ENCODE peak calls at places on chromosomes 16 and 17, in four cellular contexts. M is K562, N is HepG2, O is HEK293T. C is an unnamed sample.

GRCh38 chr17:234163-235047 is 53.0 kb upstream of the DOC2B start:
- DNase-seq in N (no peak), M (no peak), O (no peak), C (peak; percentile 11)

GRCh38 chr17:78337244-78338109 is 22.4 kb downstream of the SOCS3 start:
- DNase-seq in N (no peak), O (no peak), M (no peak), C (no peak)

GRCh38 chr17:78374631-78375274 is 3.7 kb upstream of the PGS1 start:
- DNase-seq in M (no peak), N (no peak), O (no peak), C (peak; percentile 63)

GRCh38 chr16:52004343-52004742 is 542.6 kb downstream of the TOX3 start:
- DNase-seq in M (no peak), N (no peak), O (no peak), C (no peak)

GRCh38 chr16:75535901-75536300 is at the start of gene CHST5:
- DNase-seq in O (no peak), M (no peak), N (no peak), C (no peak)

GRCh38 chr16:11506816-11507305 is 79.9 kb downstream of the LITAF start:
- DNase-seq in M (peak; percentile 23), N (no peak), O (no peak), C (no peak)

GRCh38 chr17:50187741-50188520 is 13.5 kb downstream of the COL1A1 start:
- DNase-seq in O (no peak), N (no peak), M (no peak), C (no peak)

GRCh38 chr17:38725066-38725465 is 5.1 kb upstream of the CISD3 start:
- DNase-seq in M (no peak), N (no peak), O (no peak), C (no peak)

GRCh38 chr16:57810197-57811024 is 8.1 kb upstream of the KIFC3 start:
- DNase-seq in O (no peak), N (peak; percentile 92), M (peak; percentile 90), C (peak; percentile 47)

GRCh38 chr16:51167170-51167710 is 16.2 kb upstream of the SALL1 start:
- DNase-seq in M (no peak), O (no peak), N (no peak), C (no peak)

GRCh38 chr16:58032710-58033293 is 7.2 kb downstream of the MMP15 start:
- DNase-seq in M (peak; percentile 78), O (no peak), N (no peak), C (no peak)

GRCh38 chr17:82077617-82078358 is 12.2 kb upstream of the DUS1L start:
- DNase-seq in N (no peak), M (no peak), O (no peak), C (no peak)

GRCh38 chr16:85659805-85660511 is 28.8 kb downstream of the GINS2 start:
- DNase-seq in O (peak; percentile 82), N (peak; percentile 39), M (peak; percentile 81), C (peak; percentile 90)

GRCh38 chr17:43608313-43608712 is 53.4 kb downstream of the MEOX1 start:
- DNase-seq in O (no peak), M (no peak), N (no peak), C (no peak)

GRCh38 chr17:50151937-50152547 is 1.6 kb upstream of the PPP1R9B start:
- DNase-seq in N (peak; percentile 87), M (peak; percentile 64), O (peak; percentile 80), C (peak; percentile 82)

GRCh38 chr16:58039829-58040495 is 14.4 kb downstream of the MMP15 start:
- DNase-seq in M (no peak), O (no peak), N (no peak), C (no peak)

GRCh38 chr17:28970879-28971278 is 19.6 kb upstream of the PHF12 start:
- DNase-seq in O (no peak), M (no peak), N (no peak), C (no peak)

GRCh38 chr16:15775209-15775608 is 81.6 kb downstream of the MYH11 start:
- DNase-seq in O (peak; percentile 22), M (no peak), N (no peak), C (no peak)

GRCh38 chr17:34387566-34387965 is 24.5 kb upstream of the CCL1 start:
- DNase-seq in O (no peak), N (no peak), M (no peak), C (no peak)
- TF ChIP-seq ELF4 in O (no peak), N (no peak), M (no peak), C (no peak)

GRCh38 chr17:75501378-75502071 is 13.8 kb downstream of the CASKIN2 start:
- DNase-seq in N (no peak), O (no peak), M (no peak), C (no peak)
- TF ChIP-seq ELF4 in N (no peak), O (no peak), M (no peak), C (no peak)

DNA sequence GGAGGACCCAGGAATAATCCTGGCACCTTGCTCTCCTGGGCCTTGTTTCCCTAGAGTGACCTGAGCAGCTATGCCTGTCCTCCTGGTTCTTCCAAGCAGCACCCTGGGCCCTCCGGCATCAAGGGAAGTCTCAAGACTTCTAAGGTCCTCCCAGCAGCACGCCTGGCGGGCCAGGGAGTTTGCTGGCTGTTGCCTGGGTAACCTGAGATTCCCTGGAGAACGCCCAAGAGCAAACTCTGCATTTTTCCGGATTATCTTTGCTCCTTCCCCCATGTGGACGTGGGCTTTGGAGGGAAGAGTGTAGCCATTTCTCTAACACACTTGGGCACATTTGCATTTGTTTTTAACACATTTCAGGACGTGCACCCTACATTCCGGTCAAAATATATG is 116.8 kb downstream of the ADCY9 start:
- DNase-seq in M (no peak), O (peak; percentile 50), N (no peak), C (peak; percentile 35)
- TF ChIP-seq ELF4 in M (no peak), O (no peak), N (no peak), C (no peak)

GRCh38 chr16:17512636-17513220 is 42.0 kb upstream of the XYLT1 start:
- DNase-seq in N (no peak), O (no peak), M (no peak), C (no peak)
- TF ChIP-seq ELF4 in N (no peak), O (no peak), M (no peak), C (no peak)

GRCh38 chr16:17038415-17038814 is 432.3 kb downstream of the XYLT1 start:
- DNase-seq in M (no peak), N (no peak), O (no peak), C (no peak)
- TF ChIP-seq ELF4 in M (no peak), N (no peak), O (no peak), C (no peak)

GRCh38 chr17:2964370-2964769 is 99.0 kb downstream of the OR1D5 start:
- DNase-seq in O (no peak), N (no peak), M (no peak), C (no peak)
- TF ChIP-seq ELF4 in O (no peak), N (no peak), M (no peak), C (no peak)

GRCh38 chr16:68149596-68149995 is 64.4 kb downstream of the NFATC3 start:
- DNase-seq in M (no peak), O (no peak), N (no peak), C (no peak)
- TF ChIP-seq ELF4 in M (no peak), O (no peak), N (no peak), C (no peak)

GRCh38 chr16:86723699-86724098 is 145.3 kb downstream of the FOXL1 start:
- DNase-seq in N (no peak), M (no peak), O (peak; percentile 20), C (peak; percentile 47)

GRCh38 chr16:86726340-86726739 is 148.0 kb downstream of the FOXL1 start:
- DNase-seq in O (no peak), M (no peak), N (no peak), C (no peak)

GRCh38 chr16:86725401-86725800 is 147.1 kb downstream of the FOXL1 start:
- DNase-seq in M (no peak), O (no peak), N (no peak), C (no peak)

GRCh38 chr16:86727131-86727530 is 148.8 kb downstream of the FOXL1 start:
- DNase-seq in M (no peak), N (no peak), O (no peak), C (no peak)

DNA sequence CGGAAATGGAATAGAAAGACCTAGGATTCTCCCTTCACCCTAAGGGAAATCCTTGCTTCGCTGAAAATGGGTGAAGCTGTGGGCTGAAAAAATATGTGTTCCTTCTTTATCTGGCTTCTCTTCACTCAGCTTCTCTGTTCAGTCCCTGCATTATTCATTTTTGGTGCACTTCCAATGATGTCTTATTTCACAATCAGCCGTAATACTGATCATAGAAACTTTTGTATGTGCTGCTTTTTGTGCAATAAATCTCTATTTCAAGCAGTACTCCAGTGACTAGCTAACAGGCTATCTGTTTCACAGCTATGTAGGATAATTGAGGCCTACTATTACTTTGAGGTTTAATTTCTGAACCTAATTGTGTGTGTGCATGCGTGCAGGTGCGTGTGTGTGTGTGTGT is 144.6 kb downstream of the FOXL1 start:
- DNase-seq in M (no peak), O (no peak), N (no peak), C (no peak)
- TF ChIP-seq ELF4 in M (no peak), O (no peak), N (no peak), C (no peak)

DNA sequence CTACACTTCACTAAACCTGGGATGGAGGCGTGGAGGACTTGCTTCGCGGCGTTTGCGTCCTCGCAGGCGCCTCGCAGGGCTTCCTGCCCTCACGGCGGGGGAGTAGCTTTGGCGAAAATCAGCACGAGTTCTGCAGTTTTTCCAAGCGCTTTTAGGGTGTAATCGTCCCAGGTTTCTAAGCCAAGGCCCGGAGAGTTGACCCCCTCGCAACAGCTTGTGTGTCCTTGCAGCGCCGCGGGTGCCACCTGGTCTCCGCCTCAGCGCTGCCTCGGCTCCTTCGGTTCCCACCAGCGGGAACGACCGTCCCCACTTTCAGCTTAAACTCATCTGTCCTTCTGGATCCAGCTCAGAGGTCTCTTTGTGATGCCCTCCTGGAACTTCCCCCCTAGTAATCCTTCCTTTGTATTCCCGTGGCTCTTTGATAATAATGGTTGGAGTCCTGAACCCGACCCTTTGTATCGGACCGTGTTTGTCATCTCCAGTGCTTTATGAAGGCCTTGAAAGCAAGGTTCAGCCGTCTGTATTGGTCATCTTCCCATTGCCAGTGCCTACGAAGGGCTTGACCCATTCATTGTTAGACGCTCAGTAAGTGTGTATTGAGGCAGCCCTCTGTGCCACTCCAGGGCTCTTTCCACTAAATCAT is 829 bp upstream of the SMARCE1 start:
- DNase-seq in N (peak; percentile 56), M (no peak), O (peak; percentile 25), C (no peak)
- TF ChIP-seq ELF4 in N (no peak), M (no peak), O (no peak), C (no peak)

C was measured in WTC11.